ENCODE peak calls at places on chromosomes 3 and 15, in nine cellular contexts. F, Y, N, H, X, L, O, D and P are unnamed samples.

GRCh38 chr3:32502089-32502943 is at the start of gene CMTM6:
- DNase-seq in N (peak; percentile 49), X (peak; percentile 79), Y (peak; percentile 80), F (peak; percentile 89), D (peak; percentile 73), L (peak; percentile 82), O (no peak), H (peak; percentile 77), P (no peak)

GRCh38 chr15:68770206-68770605 is 50.5 kb downstream of the ANP32A start:
- DNase-seq in Y (no peak), N (no peak), L (no peak), H (no peak), D (no peak), O (no peak), F (no peak), X (no peak), P (no peak)

GRCh38 chr15:89808160-89808870 is 6.3 kb downstream of the ANPEP start:
- DNase-seq in Y (no peak), N (no peak), X (no peak), F (peak; percentile 11), O (no peak), D (no peak), L (no peak), H (no peak), P (no peak)

GRCh38 chr15:44029940-44030568 is 165.0 kb downstream of the FRMD5 start:
- DNase-seq in L (peak; percentile 52), Y (no peak), O (no peak), X (peak; percentile 85), H (peak; percentile 85), F (no peak), N (no peak), D (peak; percentile 55), P (no peak)

GRCh38 chr15:46177219-46177618 is 542.4 kb downstream of the SQOR start:
- DNase-seq in Y (no peak), H (no peak), O (no peak), D (no peak), N (no peak), F (no peak), X (no peak), L (no peak), P (no peak)

GRCh38 chr15:74631935-74632560 is 16.4 kb downstream of the CLK3 start:
- DNase-seq in L (peak; percentile 56), O (no peak), N (no peak), F (no peak), H (peak; percentile 39), D (no peak), Y (peak; percentile 66), X (peak; percentile 62), P (no peak)

GRCh38 chr3:22960326-22960984 is 242.7 kb upstream of the UBE2E2 start:
- DNase-seq in Y (peak; percentile 74), O (no peak), X (peak; percentile 64), D (peak; percentile 3), N (no peak), F (no peak), L (peak; percentile 52), H (peak; percentile 33), P (no peak)

GRCh38 chr15:58771621-58772235 is 626 bp downstream of the MINDY2 start:
- DNase-seq in Y (peak; percentile 35), X (no peak), O (no peak), L (peak; percentile 43), H (no peak), N (no peak), D (no peak), F (peak; percentile 75), P (no peak)

GRCh38 chr15:66648588-66648987 is 53.4 kb upstream of the SMAD6 start:
- DNase-seq in X (no peak), O (no peak), D (no peak), H (no peak), N (no peak), L (no peak), F (no peak), Y (no peak), P (no peak)

GRCh38 chr3:97970131-97970530 is 2.1 kb downstream of the RIOX2 start:
- DNase-seq in L (no peak), Y (no peak), N (no peak), O (no peak), H (peak; percentile 55), F (no peak), X (no peak), D (no peak), P (no peak)

GRCh38 chr3:97968376-97968775 is 3.9 kb downstream of the RIOX2 start:
- DNase-seq in D (no peak), H (no peak), F (no peak), Y (no peak), N (no peak), L (no peak), X (no peak), O (no peak), P (no peak)

GRCh38 chr3:97970929-97971460 is 1.2 kb downstream of the RIOX2 start:
- DNase-seq in F (no peak), X (no peak), L (no peak), Y (no peak), D (no peak), N (no peak), O (no peak), H (no peak), P (no peak)

GRCh38 chr3:97969541-97969940 is 2.7 kb downstream of the RIOX2 start:
- DNase-seq in D (no peak), O (no peak), Y (no peak), X (no peak), H (no peak), N (no peak), F (no peak), L (no peak), P (no peak)

DNA sequence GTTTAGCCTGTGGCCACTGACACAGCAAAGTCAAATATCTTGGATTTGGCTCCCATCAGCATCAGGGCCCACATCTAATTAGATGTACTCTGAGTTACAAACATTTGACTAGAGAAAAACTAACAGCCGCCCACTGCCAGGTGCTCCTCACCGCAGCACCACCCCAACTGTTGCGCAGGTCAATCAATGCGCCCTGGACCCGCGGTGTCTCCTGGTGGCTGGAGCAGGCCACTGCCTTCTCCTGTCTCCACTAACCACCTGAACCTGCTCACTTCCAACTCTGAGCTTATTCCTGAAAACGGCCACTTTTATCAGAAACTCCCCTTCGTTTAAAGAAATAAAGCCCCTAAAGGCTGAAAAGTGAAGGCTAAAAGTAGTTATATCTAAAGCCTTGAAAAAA is 4.3 kb downstream of the RIOX2 start:
- DNase-seq in D (no peak), F (no peak), N (no peak), H (no peak), Y (no peak), L (no peak), O (no peak), X (no peak), P (no peak)
- TF ChIP-seq CTCF in D (no peak), F (no peak), N (no peak), H (no peak), Y (peak; percentile 32), L (no peak), O (no peak), X (no peak), P (no peak)

GRCh38 chr3:87390821-87391220 is 114.4 kb upstream of the POU1F1 start:
- DNase-seq in L (no peak), D (no peak), N (no peak), Y (no peak), F (no peak), O (no peak), X (no peak), H (no peak), P (no peak)

DNA sequence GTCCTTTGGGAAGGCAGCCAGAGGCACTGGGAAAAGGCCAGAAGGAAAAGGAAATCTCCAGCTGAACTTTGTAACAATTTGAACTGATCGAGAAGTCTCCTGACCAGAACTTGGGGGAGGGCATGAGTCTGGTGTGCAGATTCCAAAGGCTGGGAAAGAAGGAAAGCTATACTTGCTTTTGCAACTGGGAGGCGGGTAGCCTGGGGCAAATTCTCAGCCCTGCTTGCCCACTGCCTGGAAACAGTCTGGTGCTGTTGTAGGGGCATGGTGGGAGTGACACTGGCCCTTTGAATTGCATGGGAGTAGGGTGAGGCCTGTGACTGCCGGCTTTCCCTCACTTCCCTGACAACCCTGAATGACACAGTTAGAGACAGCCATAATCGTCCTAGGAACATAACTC is 113.9 kb upstream of the POU1F1 start:
- DNase-seq in H (no peak), N (no peak), Y (no peak), X (no peak), D (no peak), F (no peak), O (no peak), L (no peak), P (no peak)
- H3K4me3 ChIP-seq in H (no peak overlapping the region), N (no peak overlapping the region), Y (no peak overlapping the region), X (no peak overlapping the region), D (no peak overlapping the region), F (no peak overlapping the region), O (no peak overlapping the region), L (no peak overlapping the region), P (no peak overlapping the region)

GRCh38 chr3:53072653-53073552 is 27.0 kb upstream of the SFMBT1 start:
- DNase-seq in O (peak; percentile 28), H (peak; percentile 73), X (peak; percentile 76), D (peak; percentile 35), F (peak; percentile 92), Y (peak; percentile 84), N (peak; percentile 24), L (peak; percentile 83), P (peak; percentile 14)

GRCh38 chr3:53067571-53067970 is 21.7 kb upstream of the SFMBT1 start:
- DNase-seq in H (no peak), N (no peak), X (no peak), D (no peak), L (no peak), F (no peak), Y (no peak), O (no peak), P (no peak)

GRCh38 chr3:53071882-53072431 is 26.1 kb upstream of the SFMBT1 start:
- DNase-seq in L (no peak), X (no peak), Y (no peak), D (no peak), F (no peak), N (no peak), H (no peak), O (no peak), P (no peak)

GRCh38 chr3:53068176-53068575 is 22.3 kb upstream of the SFMBT1 start:
- DNase-seq in N (no peak), H (no peak), X (no peak), D (no peak), O (no peak), F (no peak), L (no peak), Y (no peak), P (no peak)

DNA sequence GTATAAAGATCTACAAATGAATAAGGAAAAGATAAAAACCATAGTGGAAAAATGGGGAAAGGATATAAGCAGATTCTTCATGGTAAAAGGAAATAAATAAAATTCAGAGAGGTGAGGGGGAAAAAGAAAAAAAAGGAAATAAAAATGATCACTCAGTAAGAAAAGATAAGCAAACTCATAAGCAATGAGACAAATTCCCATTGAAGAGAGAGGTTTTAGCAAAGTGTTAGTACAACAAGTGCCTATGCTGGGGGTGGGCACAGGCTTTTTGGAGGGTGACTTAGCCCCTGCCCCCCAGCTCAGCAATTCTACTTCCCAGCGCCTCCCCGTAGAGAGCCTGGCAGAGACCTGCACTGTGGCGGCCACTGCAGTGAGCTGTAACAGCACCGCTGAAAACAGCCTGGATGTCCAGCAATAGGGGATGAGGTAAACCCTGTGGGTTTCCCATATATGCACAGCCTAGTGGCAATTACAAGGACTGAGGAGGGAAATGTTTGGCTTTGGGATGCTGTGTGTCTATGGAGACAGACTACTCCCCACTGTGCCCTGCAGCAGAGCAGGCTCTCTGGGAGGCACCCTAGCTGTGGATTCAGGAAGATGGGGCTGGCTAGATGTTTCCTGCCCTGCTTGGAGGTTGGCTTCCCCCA is 23.7 kb upstream of the SFMBT1 start:
- DNase-seq in F (no peak), H (no peak), O (no peak), L (no peak), N (no peak), D (no peak), Y (no peak), X (peak; percentile 23), P (no peak)
- TF ChIP-seq CTCF in F (no peak), H (no peak), O (no peak), L (no peak), N (peak; percentile 15), D (no peak), Y (no peak), X (no peak), P (no peak)

GRCh38 chr3:9704343-9705322 is 1.0 kb downstream of the CPNE9 start:
- DNase-seq in O (no peak), N (no peak), X (peak; percentile 39), L (peak; percentile 39), D (no peak), H (no peak), Y (peak; percentile 19), F (peak; percentile 52), P (no peak)
- H3K4me3 ChIP-seq in O (no peak overlapping the region), N (peak overlapping the region; percentile 37), X (peak overlapping the region; percentile 21), L (peak overlapping the region; percentile 10), D (peak overlapping the region; percentile 28), H (peak overlapping the region; percentile 24), Y (peak overlapping the region; percentile 61), F (peak overlapping the region; percentile 46), P (peak overlapping the region; percentile 23)